ENCODE peak calls at places on chromosomes 11 and 22, in four cellular contexts. B is GM23338, P is fibroblast of pulmonary artery, M is heart left ventricle. O is an unnamed sample.

GRCh38 chr11:64883575-64883974 is 5.2 kb upstream of the EHD1 start:
- DNase-seq in B (no peak), P (no peak), M (no peak), O (no peak)

GRCh38 chr11:76987203-76987602 is 47.0 kb upstream of the B3GNT6 start:
- DNase-seq in B (no peak), P (no peak), M (no peak), O (no peak)

GRCh38 chr22:49295851-49296560 is 531.7 kb downstream of the BRD1 start:
- DNase-seq in B (no peak), P (no peak), M (no peak), O (no peak)

GRCh38 chr11:95910638-95911368 is 13.1 kb downstream of the MTMR2 start:
- DNase-seq in B (no peak), P (no peak), M (no peak), O (no peak)

GRCh38 chr11:127862406-127862805 is 725.0 kb downstream of the ETS1 start:
- DNase-seq in B (peak; percentile 23), P (no peak), M (no peak), O (no peak)

GRCh38 chr22:50206599-50206998 is 5.8 kb downstream of the SELENOO start:
- DNase-seq in B (peak; percentile 88), P (peak; percentile 32), M (peak; percentile 90), O (peak; percentile 96)

GRCh38 chr11:43786016-43786415 is 94.6 kb upstream of the ALKBH3 start:
- DNase-seq in B (no peak), P (no peak), M (no peak), O (no peak)

GRCh38 chr22:34877506-34877905 is 188.5 kb upstream of the ISX start:
- DNase-seq in B (no peak), P (no peak), M (no peak), O (no peak)

GRCh38 chr11:72381584-72382090 is 52.7 kb downstream of the CLPB start:
- DNase-seq in B (no peak), P (no peak), M (no peak), O (no peak)

GRCh38 chr11:112610996-112611795 is 350.0 kb upstream of the NCAM1 start:
- DNase-seq in B (no peak), P (peak; percentile 31), M (no peak), O (no peak)

GRCh38 chr11:22512457-22512856 is 113.2 kb downstream of the FANCF start:
- DNase-seq in B (no peak), P (no peak), M (no peak), O (no peak)

GRCh38 chr22:44554411-44554810 is 56.4 kb upstream of the RTL6 start:
- DNase-seq in B (no peak), P (no peak), M (no peak), O (no peak)

GRCh38 chr22:29171721-29172120 is 34.0 kb upstream of the EMID1 start:
- DNase-seq in B (no peak), P (no peak), M (no peak), O (peak; percentile 53)

GRCh38 chr11:125569913-125570621 is 790 bp downstream of the EI24 start:
- DNase-seq in B (peak; percentile 4), P (no peak), M (no peak), O (peak; percentile 71)

GRCh38 chr22:45008853-45009751 is 703 bp downstream of the PHF21B start:
- DNase-seq in B (peak; percentile 39), P (no peak), M (no peak), O (no peak)

GRCh38 chr11:73299751-73300150 is 8.3 kb upstream of the ARHGEF17 start:
- DNase-seq in B (no peak), P (no peak), M (no peak), O (no peak)

GRCh38 chr22:43889366-43890253 is 2.2 kb downstream of the PNPLA5 start:
- DNase-seq in B (peak; percentile 24), P (peak; percentile 28), M (no peak), O (no peak)

GRCh38 chr11:27216268-27217149 is 146.5 kb downstream of the CCDC34 start:
- DNase-seq in B (no peak), P (peak; percentile 90), M (peak; percentile 84), O (no peak)

GRCh38 chr11:2127357-2127971 is 11.7 kb downstream of the IGF2 start:
- DNase-seq in B (no peak), P (no peak), M (no peak), O (no peak)

GRCh38 chr11:125070699-125071254 is 7.7 kb downstream of the SLC37A2 start:
- DNase-seq in B (no peak), P (peak; percentile 77), M (peak; percentile 79), O (peak; percentile 78)

GRCh38 chr22:29751139-29751538 is 15.7 kb downstream of the ZMAT5 start:
- DNase-seq in B (no peak), P (peak; percentile 62), M (no peak), O (no peak)

GRCh38 chr11:1351278-1351937 is 38.3 kb upstream of the BRSK2 start:
- DNase-seq in B (peak; percentile 23), P (no peak), M (no peak), O (no peak)

GRCh38 chr22:44625981-44626687 is 75.9 kb upstream of the PRR5 start:
- DNase-seq in B (peak; percentile 78), P (peak; percentile 63), M (peak; percentile 76), O (peak; percentile 78)

GRCh38 chr22:43396934-43397457 is 14.8 kb upstream of the MPPED1 start:
- DNase-seq in B (no peak), P (no peak), M (no peak), O (peak; percentile 86)

GRCh38 chr11:47928426-47928825 is 51.9 kb upstream of the PTPRJ start:
- DNase-seq in B (peak; percentile 46), P (no peak), M (no peak), O (no peak)

GRCh38 chr22:49906799-49907290 is 11.4 kb downstream of the ALG12 start:
- DNase-seq in B (no peak), P (no peak), M (no peak), O (peak; percentile 20)

GRCh38 chr11:64868904-64869570 is 9.4 kb downstream of the EHD1 start:
- DNase-seq in B (no peak), P (peak; percentile 87), M (no peak), O (no peak)

GRCh38 chr11:6498121-6498520 is 1.0 kb downstream of the DNHD1 start:
- DNase-seq in B (no peak), P (peak; percentile 39), M (peak; percentile 29), O (no peak)

GRCh38 chr11:67312187-67313021 is 9.1 kb downstream of the SSH3 start:
- DNase-seq in B (no peak), P (no peak), M (no peak), O (no peak)

GRCh38 chr11:114262681-114263509 is 33.3 kb upstream of the NNMT start:
- DNase-seq in B (peak; percentile 72), P (peak; percentile 75), M (no peak), O (peak; percentile 63)

GRCh38 chr22:38246046-38246658 is 26.7 kb downstream of the TMEM184B start:
- DNase-seq in B (no peak), P (no peak), M (no peak), O (no peak)

GRCh38 chr11:123303924-123304323 is 108.9 kb upstream of the CLMP start:
- DNase-seq in B (peak; percentile 13), P (no peak), M (no peak), O (no peak)

GRCh38 chr11:123302751-123303195 is 107.7 kb upstream of the CLMP start:
- DNase-seq in B (peak; percentile 38), P (peak; percentile 54), M (no peak), O (no peak)

GRCh38 chr11:123306531-123306930 is 111.5 kb upstream of the CLMP start:
- DNase-seq in B (no peak), P (no peak), M (no peak), O (no peak)

GRCh38 chr11:123305601-123306000 is 110.6 kb upstream of the CLMP start:
- DNase-seq in B (no peak), P (no peak), M (no peak), O (no peak)

DNA sequence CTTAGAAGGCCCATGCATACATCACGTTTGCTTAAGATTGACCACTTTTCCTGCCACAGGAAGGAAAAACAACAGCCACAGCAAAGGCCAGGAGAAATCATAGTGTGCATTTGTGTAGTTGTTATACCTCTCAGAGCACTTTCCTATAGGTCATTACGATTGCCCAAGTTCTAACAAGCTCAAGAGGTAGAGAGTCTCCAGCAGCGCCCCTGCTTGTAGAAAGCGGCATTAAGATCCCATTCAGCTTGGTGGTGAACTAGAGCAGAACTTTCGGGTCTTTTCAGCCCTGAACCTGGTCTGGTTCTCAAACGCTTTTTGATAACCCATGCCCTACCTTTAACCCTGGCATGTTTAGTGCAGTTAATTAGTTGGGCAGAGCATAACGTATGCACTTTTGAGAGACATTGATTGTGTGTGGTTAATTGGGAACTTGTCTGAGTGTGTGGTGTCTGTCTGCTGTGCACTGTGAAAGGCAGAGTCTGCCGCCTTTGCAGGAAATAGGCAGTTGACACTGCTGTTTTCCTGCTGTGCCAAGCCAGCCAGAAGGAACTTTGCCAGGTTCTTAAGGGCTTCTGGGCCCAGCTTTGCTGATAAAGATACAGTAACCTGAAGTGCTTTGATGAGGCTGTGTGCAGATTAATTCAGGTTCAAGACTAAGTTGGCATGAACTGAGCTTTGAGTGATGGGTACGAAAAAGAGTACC is 109.9 kb upstream of the CLMP start:
- DNase-seq in B (peak; percentile 45), P (no peak), M (peak; percentile 39), O (no peak)
- TF ChIP-seq CTCF in B (peak; percentile 33), P (no peak), M (no peak), O (no peak)

DNA sequence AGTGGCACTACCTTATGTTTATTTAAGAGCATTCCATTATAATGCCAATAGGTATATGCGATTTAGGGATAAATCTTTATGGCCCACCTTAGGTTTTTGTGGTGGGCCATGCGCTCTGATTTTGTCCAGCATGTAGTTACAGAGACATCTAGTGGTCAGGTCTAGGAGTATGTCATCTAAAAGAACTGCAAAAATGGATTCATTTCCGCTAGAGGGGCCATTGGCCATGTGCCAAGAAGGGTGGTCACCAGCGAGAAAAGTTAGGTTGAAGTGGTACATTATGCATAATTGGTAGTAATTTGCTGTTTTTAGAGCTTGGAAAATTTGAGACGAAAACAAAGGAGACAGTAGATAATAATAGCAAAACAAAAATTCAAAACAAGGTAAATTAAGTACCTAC is 27.7 kb downstream of the LRRC4C start:
- DNase-seq in B (peak; percentile 80), P (no peak), M (no peak), O (no peak)
- TF ChIP-seq CTCF in B (peak; percentile 89), P (peak; percentile 32), M (peak; percentile 41), O (peak; percentile 72)

DNA sequence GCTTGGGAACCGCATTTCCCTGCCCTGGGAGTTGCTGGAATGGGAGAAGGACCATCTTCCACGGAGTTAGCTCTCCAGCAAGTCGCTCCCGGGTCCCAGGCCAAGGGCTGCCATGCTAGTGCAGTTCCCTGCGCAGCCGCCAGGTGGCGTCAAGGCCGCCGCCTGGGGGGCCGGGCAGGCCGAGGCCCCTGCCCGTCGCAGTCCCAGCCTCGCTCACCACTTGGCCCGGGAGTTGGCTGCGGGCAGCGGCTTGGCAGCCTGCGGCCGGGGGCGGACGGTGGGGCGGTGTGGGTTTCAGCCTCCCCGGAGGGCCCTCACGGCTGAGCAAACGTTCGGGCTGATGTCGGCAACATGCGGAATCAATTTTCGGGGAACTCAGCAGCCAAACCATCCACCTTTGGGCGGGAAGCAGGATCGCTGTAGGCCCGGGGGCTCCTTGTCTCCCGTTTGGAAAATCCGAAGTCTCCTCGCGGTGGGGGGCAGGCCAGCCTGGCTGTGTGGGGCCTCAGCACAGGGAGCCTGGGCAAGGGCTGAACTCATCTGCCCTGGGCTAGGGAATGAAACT is 415.1 kb downstream of the SOX6 start:
- DNase-seq in B (peak; percentile 80), P (peak; percentile 32), M (no peak), O (no peak)
- TF ChIP-seq CTCF in B (peak; percentile 88), P (peak; percentile 62), M (peak; percentile 80), O (peak; percentile 92)

DNA sequence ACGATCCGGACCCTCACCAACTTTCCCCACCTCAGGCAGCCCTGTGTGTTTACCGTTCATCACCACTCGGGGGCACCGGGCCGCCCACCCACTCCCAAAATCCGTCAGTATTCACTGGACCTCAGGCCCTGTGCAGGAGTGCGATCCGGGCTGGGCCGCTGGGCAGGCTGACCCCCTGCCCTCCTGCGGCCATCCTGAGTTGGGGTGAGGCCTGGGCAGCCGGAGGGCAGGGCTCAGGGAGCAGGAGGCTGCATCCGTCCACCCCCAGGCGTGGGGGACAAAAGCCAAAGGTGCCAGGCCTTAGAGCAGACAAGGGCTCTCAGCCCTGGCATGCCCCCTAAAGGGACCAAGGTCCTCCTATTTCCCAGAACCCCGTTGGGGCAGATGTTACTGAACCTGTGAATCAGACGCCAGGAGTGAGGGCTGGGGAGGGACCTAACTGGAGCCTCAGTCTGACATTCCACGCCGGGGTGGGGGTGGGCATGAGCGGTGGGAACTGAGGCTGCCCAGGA is 16.8 kb upstream of the TMEM191C start:
- DNase-seq in B (peak; percentile 47), P (no peak), M (no peak), O (no peak)
- TF ChIP-seq CTCF in B (peak; percentile 56), P (no peak), M (no peak), O (no peak)

O was measured in right lobe of liver.